ENCODE peak calls at places on chromosomes 11 and 22, in four cellular contexts. L is GM23248, O is brain microvascular endothelial cell, X is iPS-NIHi11. B is an unnamed sample.

GRCh38 chr22:49019737-49020136 is 807.9 kb downstream of the BRD1 start:
- DNase-seq in L (no peak), O (no peak), X (no peak), B (no peak)

GRCh38 chr22:44584256-44584902 is 86.3 kb upstream of the RTL6 start:
- DNase-seq in L (no peak), O (no peak), X (no peak), B (no peak)

GRCh38 chr11:116082256-116082655 is 578.0 kb upstream of the CADM1 start:
- DNase-seq in L (no peak), O (no peak), X (no peak), B (no peak)

GRCh38 chr11:47616726-47617416 is 22.7 kb upstream of the C1QTNF4 start:
- DNase-seq in L (peak; percentile 87), O (peak; percentile 75), X (peak; percentile 66), B (peak; percentile 62)

GRCh38 chr11:117678651-117679407 is 118.2 kb downstream of the DSCAML1 start:
- DNase-seq in L (no peak), O (no peak), X (no peak), B (no peak)

GRCh38 chr11:12540075-12540685 is 134.0 kb upstream of the TEAD1 start:
- DNase-seq in L (peak; percentile 68), O (peak; percentile 58), X (peak; percentile 38), B (peak; percentile 26)

GRCh38 chr11:7486731-7487130 is 1.4 kb downstream of the OLFML1 start:
- DNase-seq in L (peak; percentile 55), O (no peak), X (no peak), B (no peak)

GRCh38 chr22:40009953-40010751 is 15.4 kb downstream of the FAM83F start:
- DNase-seq in L (no peak), O (no peak), X (no peak), B (no peak)

GRCh38 chr11:45597116-45597515 is 68.3 kb downstream of the CHST1 start:
- DNase-seq in L (no peak), O (no peak), X (no peak), B (no peak)

GRCh38 chr11:2704896-2705606 is 5.3 kb upstream of the KCNQ1OT1 start:
- DNase-seq in L (no peak), O (no peak), X (no peak), B (no peak)

GRCh38 chr11:13761250-13761649 is 92.8 kb downstream of the FAR1 start:
- DNase-seq in L (peak; percentile 24), O (peak; percentile 33), X (no peak), B (no peak)

GRCh38 chr11:12216542-12217422 is 106.4 kb downstream of the MICAL2 start:
- DNase-seq in L (no peak), O (peak; percentile 57), X (no peak), B (no peak)

GRCh38 chr22:23458663-23459541 is 121.2 kb downstream of the IGLL1 start:
- DNase-seq in L (no peak), O (no peak), X (no peak), B (peak; percentile 40)

GRCh38 chr22:27750866-27751265 is 50.7 kb downstream of the MN1 start:
- DNase-seq in L (no peak), O (no peak), X (no peak), B (no peak)

GRCh38 chr11:32382339-32383049 is 52.8 kb downstream of the WT1 start:
- DNase-seq in L (no peak), O (no peak), X (no peak), B (no peak)

GRCh38 chr11:47667555-47667954 is 25.2 kb upstream of the MTCH2 start:
- DNase-seq in L (no peak), O (no peak), X (no peak), B (peak; percentile 40)

GRCh38 chr11:11532574-11532973 is 89.2 kb downstream of the GALNT18 start:
- DNase-seq in L (peak; percentile 64), O (peak; percentile 85), X (no peak), B (no peak)

GRCh38 chr22:50182176-50183081 is 3.3 kb upstream of the TRABD start:
- DNase-seq in L (no peak), O (no peak), X (no peak), B (no peak)

GRCh38 chr11:65565624-65566453 is 4.4 kb upstream of the ZNRD2 start:
- DNase-seq in L (peak; percentile 50), O (no peak), X (no peak), B (no peak)

GRCh38 chr11:77879218-77879617 is 58.3 kb downstream of the AAMDC start:
- DNase-seq in L (peak; percentile 46), O (no peak), X (no peak), B (peak; percentile 15)

GRCh38 chr22:19721486-19722172 is 1.7 kb upstream of the GP1BB start:
- DNase-seq in L (no peak), O (no peak), X (no peak), B (no peak)

GRCh38 chr11:35111171-35112055 is 27.6 kb upstream of the CD44 start:
- DNase-seq in L (peak; percentile 91), O (peak; percentile 68), X (no peak), B (peak; percentile 94)

GRCh38 chr11:31060880-31061279 is 308.7 kb downstream of the DCDC1 start:
- DNase-seq in L (peak; percentile 55), O (no peak), X (no peak), B (no peak)

GRCh38 chr22:26889794-26890193 is 232.4 kb downstream of the MIAT start:
- DNase-seq in L (peak; percentile 33), O (no peak), X (no peak), B (no peak)

GRCh38 chr11:66986178-66986545 is 11.1 kb downstream of the C11orf86 start:
- DNase-seq in L (no peak), O (no peak), X (no peak), B (peak; percentile 73)

GRCh38 chr11:43830928-43831440 is 49.6 kb upstream of the ALKBH3 start:
- DNase-seq in L (peak; percentile 100), O (peak; percentile 99), X (peak; percentile 23), B (peak; percentile 99)